ENCODE peak calls at places on chromosome 22, in ten cellular contexts. C, Q, V, S, D, R, G, N, I and E are unnamed samples.

GRCh38 chr22:19663821-19664325 is 50.4 kb upstream of the SEPTIN5 start:
- DNase-seq in C (peak), Q (peak), V (peak), S (no peak), D (no peak), R (no peak), G (no peak), N (no peak), I (no peak), E (no peak)

GRCh38 chr22:19146215-19146968 is 1.9 kb upstream of the ESS2 start:
- DNase-seq in C (no peak), Q (no peak), V (no peak), S (no peak), D (no peak), R (no peak), G (no peak), N (no peak), I (no peak), E (no peak)

GRCh38 chr22:31812977-31813605 is 59.3 kb downstream of the DEPDC5 start:
- DNase-seq in C (no peak), Q (no peak), V (no peak), S (no peak), D (no peak), R (no peak), G (no peak), N (no peak), I (no peak), E (no peak)

GRCh38 chr22:18022851-18023250 is 1.5 kb downstream of the MICAL3 start:
- DNase-seq in C (no peak), Q (no peak), V (no peak), S (no peak), D (no peak), R (no peak), G (no peak), N (no peak), I (no peak), E (no peak)

GRCh38 chr22:42308887-42309468 is 38.5 kb upstream of the TCF20 start:
- DNase-seq in C (no peak), Q (no peak), V (no peak), S (no peak), D (no peak), R (no peak), G (no peak), N (no peak), I (no peak), E (no peak)

GRCh38 chr22:31347251-31348008 is 1.3 kb upstream of the PATZ1 start:
- DNase-seq in C (peak), Q (peak), V (peak), S (peak), D (peak), R (peak), G (peak), N (peak), I (peak), E (no peak)

GRCh38 chr22:39246217-39246616 is 1.4 kb upstream of the PDGFB start:
- DNase-seq in C (no peak), Q (no peak), V (no peak), S (no peak), D (no peak), R (no peak), G (no peak), N (no peak), I (no peak), E (no peak)

GRCh38 chr22:32693102-32693501 is 108.4 kb upstream of the TIMP3 start:
- DNase-seq in C (no peak), Q (no peak), V (no peak), S (no peak), D (no peak), R (peak), G (no peak), N (no peak), I (peak), E (no peak)

GRCh38 chr22:17930455-17931313 is 93.7 kb downstream of the MICAL3 start:
- DNase-seq in C (no peak), Q (no peak), V (no peak), S (no peak), D (no peak), R (no peak), G (no peak), N (no peak), I (no peak), E (no peak)

GRCh38 chr22:17764036-17764435 is 10.2 kb downstream of the BID start:
- DNase-seq in C (no peak), Q (no peak), V (no peak), S (no peak), D (no peak), R (no peak), G (no peak), N (no peak), I (no peak), E (no peak)

GRCh38 chr22:28978158-28978557 is 83.5 kb downstream of the C22orf31 start:
- DNase-seq in C (no peak), Q (peak), V (peak), S (peak), D (no peak), R (peak), G (no peak), N (no peak), I (peak), E (no peak)

GRCh38 chr22:46833228-46833627 is 70.8 kb downstream of the TBC1D22A start:
- DNase-seq in C (no peak), Q (peak), V (peak), S (peak), D (no peak), R (peak), G (no peak), N (no peak), I (peak), E (peak)

GRCh38 chr22:43441216-43441615 is 29.4 kb downstream of the MPPED1 start:
- DNase-seq in C (no peak), Q (no peak), V (no peak), S (no peak), D (no peak), R (no peak), G (no peak), N (no peak), I (no peak), E (no peak)

GRCh38 chr22:47046411-47047065 is 284.1 kb downstream of the TBC1D22A start:
- DNase-seq in C (no peak), Q (no peak), V (no peak), S (no peak), D (no peak), R (no peak), G (no peak), N (no peak), I (no peak), E (no peak)

GRCh38 chr22:21657020-21657360 is 8.8 kb upstream of the PPIL2 start:
- DNase-seq in C (no peak), Q (no peak), V (no peak), S (no peak), D (no peak), R (no peak), G (no peak), N (no peak), I (no peak), E (no peak)

GRCh38 chr22:41621911-41622179 is 750 bp downstream of the XRCC6 start:
- DNase-seq in C (no peak), Q (no peak), V (no peak), S (no peak), D (no peak), R (peak), G (no peak), N (no peak), I (no peak), E (no peak)

GRCh38 chr22:48378673-48379072 is 1449.0 kb downstream of the BRD1 start:
- DNase-seq in C (no peak), Q (no peak), V (no peak), S (no peak), D (no peak), R (no peak), G (no peak), N (no peak), I (no peak), E (no peak)

GRCh38 chr22:47357086-47357485 is 594.6 kb downstream of the TBC1D22A start:
- DNase-seq in C (no peak), Q (no peak), V (no peak), S (no peak), D (no peak), R (no peak), G (no peak), N (no peak), I (no peak), E (no peak)

GRCh38 chr22:44120314-44120704 is 60.4 kb upstream of the PARVG start:
- DNase-seq in C (no peak), Q (no peak), V (no peak), S (no peak), D (no peak), R (no peak), G (no peak), N (no peak), I (no peak), E (no peak)

GRCh38 chr22:45629469-45630089 is 42.1 kb upstream of the ATXN10 start:
- DNase-seq in C (no peak), Q (no peak), V (no peak), S (no peak), D (no peak), R (no peak), G (no peak), N (no peak), I (no peak), E (no peak)

GRCh38 chr22:49325531-49326395 is 501.9 kb downstream of the BRD1 start:
- DNase-seq in C (no peak), Q (no peak), V (no peak), S (no peak), D (no peak), R (no peak), G (no peak), N (no peak), I (no peak), E (no peak)

GRCh38 chr22:27792452-27793165 is 8.9 kb downstream of the MN1 start:
- DNase-seq in C (no peak), Q (no peak), V (no peak), S (no peak), D (no peak), R (no peak), G (no peak), N (no peak), I (no peak), E (no peak)

GRCh38 chr22:24996420-24996952 is 44.0 kb downstream of the KIAA1671 start:
- DNase-seq in C (no peak), Q (no peak), V (no peak), S (peak), D (peak), R (no peak), G (no peak), N (no peak), I (peak), E (peak)